ENCODE peak calls at places on chromosomes 12 and 14, in seven cellular contexts. G, U, L, D, W, Y and V are unnamed samples.
A peak's percentile ranks its signal among the peaks of the same experiment; 100 is the strongest.

GRCh38 chr12:12586879-12587675 is 24.4 kb upstream of the DUSP16 start:
- DNase-seq in D (no peak), L (no peak), U (no peak), W (no peak), Y (no peak), G (no peak), V (no peak)

GRCh38 chr12:66156654-66157053 is 13.1 kb downstream of the TMBIM4 start:
- DNase-seq in L (no peak), W (no peak), D (no peak), Y (peak; percentile 74), G (no peak), U (no peak), V (peak; percentile 39)

GRCh38 chr14:89371600-89371999 is 45.4 kb downstream of the FOXN3 start:
- DNase-seq in G (no peak), D (no peak), W (no peak), U (no peak), Y (no peak), L (no peak), V (no peak)

GRCh38 chr14:69346710-69347109 is 51.4 kb downstream of the ERH start:
- DNase-seq in W (no peak), U (peak; percentile 43), Y (peak; percentile 44), G (no peak), L (no peak), D (peak; percentile 71), V (no peak)

GRCh38 chr14:50520947-50521815 is 11.2 kb downstream of the MAP4K5 start:
- DNase-seq in G (peak; percentile 34), U (peak; percentile 31), Y (peak; percentile 38), W (peak; percentile 74), D (no peak), L (peak; percentile 58), V (peak; percentile 85)

GRCh38 chr12:30823140-30823669 is 68.5 kb upstream of the CAPRIN2 start:
- DNase-seq in D (no peak), Y (peak; percentile 61), U (peak; percentile 55), L (peak; percentile 32), W (no peak), G (no peak), V (peak; percentile 5)

GRCh38 chr14:76876076-76876475 is 49.9 kb downstream of the LRRC74A start:
- DNase-seq in L (no peak), W (peak; percentile 67), D (no peak), Y (peak; percentile 83), U (peak; percentile 67), G (peak; percentile 36), V (peak; percentile 79)

GRCh38 chr12:57888407-57889157 is 42.1 kb upstream of the CTDSP2 start:
- DNase-seq in Y (peak; percentile 67), G (no peak), L (no peak), U (no peak), W (peak; percentile 65), D (no peak), V (peak; percentile 76)

GRCh38 chr12:269216-269615 is 6.6 kb upstream of the SLC6A13 start:
- DNase-seq in Y (no peak), W (no peak), G (no peak), D (no peak), L (no peak), U (no peak), V (no peak)

GRCh38 chr12:12396727-12397126 is 39.8 kb downstream of the BORCS5 start:
- DNase-seq in W (no peak), L (no peak), D (no peak), G (no peak), U (no peak), Y (no peak), V (no peak)

GRCh38 chr14:37590810-37591139 is 4.3 kb downstream of the FOXA1 start:
- DNase-seq in Y (no peak), G (no peak), D (no peak), U (no peak), W (no peak), L (no peak), V (no peak)

GRCh38 chr14:37590096-37590809 is 4.8 kb downstream of the FOXA1 start:
- DNase-seq in Y (no peak), L (no peak), U (no peak), D (no peak), W (no peak), G (no peak), V (no peak)

GRCh38 chr14:37592288-37593274 is 2.5 kb downstream of the FOXA1 start:
- DNase-seq in U (no peak), G (no peak), L (no peak), Y (no peak), D (no peak), W (no peak), V (no peak)

GRCh38 chr14:37591941-37592287 is 3.1 kb downstream of the FOXA1 start:
- DNase-seq in L (no peak), Y (no peak), D (no peak), G (no peak), U (no peak), W (no peak), V (no peak)

DNA sequence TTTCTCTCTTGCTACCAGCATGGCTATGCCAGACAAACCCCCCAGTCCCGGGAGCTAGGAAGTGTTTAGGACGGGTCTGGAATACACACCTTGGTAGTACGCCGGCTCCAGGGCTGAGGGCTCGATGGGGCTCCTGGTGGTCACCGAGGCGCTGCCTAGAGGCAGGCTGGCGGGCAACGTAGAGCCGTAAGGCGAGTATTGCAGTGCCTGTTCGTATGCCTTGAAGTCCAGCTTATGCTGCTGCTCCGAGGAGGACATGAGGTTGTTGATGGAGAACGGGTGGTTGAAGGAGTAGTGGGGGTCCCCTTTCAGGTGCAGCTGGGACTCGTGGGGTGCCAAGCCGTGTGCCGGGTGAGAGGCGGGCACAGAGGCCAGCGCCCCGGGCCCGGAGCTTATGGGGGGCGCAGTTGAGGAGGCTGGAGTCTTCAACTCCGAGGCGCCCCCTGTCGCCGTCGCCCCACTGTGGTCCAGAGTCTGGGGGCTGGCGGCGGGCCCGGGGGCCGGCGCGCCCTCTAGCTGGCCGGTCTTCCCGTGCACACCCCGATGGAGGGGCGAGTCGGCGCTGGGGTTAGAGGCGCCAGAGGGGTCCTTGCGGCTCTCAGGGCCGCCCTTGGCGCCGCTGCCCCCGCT is 3.6 kb downstream of the FOXA1 start:
- DNase-seq in L (no peak), Y (no peak), G (no peak), D (no peak), W (no peak), U (no peak), V (no peak)
- TF ChIP-seq CTCF in L (no peak), Y (peak; percentile 14), G (no peak), D (no peak), W (no peak), U (no peak), V (no peak)

GRCh38 chr12:10031771-10032175 is 1.3 kb downstream of the CLEC9A start:
- DNase-seq in L (no peak), W (peak; percentile 97), G (peak; percentile 5), Y (peak; percentile 66), U (no peak), D (no peak), V (peak; percentile 46)

GRCh38 chr12:10027311-10028099 is 3.0 kb upstream of the CLEC9A start:
- DNase-seq in Y (no peak), G (no peak), L (no peak), D (no peak), W (peak; percentile 80), U (no peak), V (no peak)

GRCh38 chr12:10031318-10031717 is 836 bp downstream of the CLEC9A start:
- DNase-seq in G (no peak), W (no peak), L (no peak), D (no peak), Y (no peak), U (no peak), V (no peak)

GRCh38 chr12:10033783-10034381 is 3.4 kb downstream of the CLEC9A start:
- DNase-seq in D (no peak), G (no peak), W (peak; percentile 25), Y (peak; percentile 7), U (no peak), L (no peak), V (peak; percentile 9)

GRCh38 chr12:10030446-10030845 is at the start of gene CLEC9A:
- DNase-seq in Y (no peak), G (no peak), L (no peak), D (no peak), W (no peak), U (no peak), V (no peak)
- TF ChIP-seq CTCF in Y (no peak), G (no peak), L (no peak), D (no peak), W (no peak), U (no peak), V (no peak)

DNA sequence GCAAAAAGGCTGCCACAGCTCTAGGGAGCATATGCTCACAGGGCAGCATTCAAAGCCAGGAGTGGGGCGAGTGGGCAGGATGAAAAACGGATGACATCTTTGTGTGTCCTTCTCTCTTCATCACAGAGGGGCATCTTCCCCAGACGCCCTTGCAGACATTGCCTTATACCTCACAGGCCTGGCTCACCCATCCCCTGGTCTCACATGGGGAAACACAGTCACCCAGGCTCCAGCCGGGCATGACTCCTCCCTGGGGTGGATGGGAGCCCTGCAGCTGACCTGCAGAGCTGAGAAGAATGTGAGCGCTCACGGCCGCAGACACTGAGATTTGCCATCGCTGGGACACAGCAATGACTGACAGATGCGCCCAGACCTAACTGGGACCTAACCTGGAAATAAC is 7.2 kb upstream of the FBRSL1 start:
- DNase-seq in W (no peak), D (peak; percentile 47), U (no peak), Y (no peak), L (no peak), G (no peak), V (no peak)
- TF ChIP-seq CTCF in W (no peak), D (no peak), U (no peak), Y (no peak), L (no peak), G (no peak), V (no peak)

GRCh38 chr12:6195665-6196535 is 4.3 kb upstream of the CD9 start:
- DNase-seq in U (peak; percentile 93), G (peak; percentile 49), D (peak; percentile 88), W (peak; percentile 76), L (no peak), Y (peak; percentile 86), V (peak; percentile 95)
- TF ChIP-seq CTCF in U (peak; percentile 97), G (peak; percentile 90), D (peak; percentile 95), W (peak; percentile 95), L (peak; percentile 85), Y (peak; percentile 92), V (peak; percentile 92)

DNA sequence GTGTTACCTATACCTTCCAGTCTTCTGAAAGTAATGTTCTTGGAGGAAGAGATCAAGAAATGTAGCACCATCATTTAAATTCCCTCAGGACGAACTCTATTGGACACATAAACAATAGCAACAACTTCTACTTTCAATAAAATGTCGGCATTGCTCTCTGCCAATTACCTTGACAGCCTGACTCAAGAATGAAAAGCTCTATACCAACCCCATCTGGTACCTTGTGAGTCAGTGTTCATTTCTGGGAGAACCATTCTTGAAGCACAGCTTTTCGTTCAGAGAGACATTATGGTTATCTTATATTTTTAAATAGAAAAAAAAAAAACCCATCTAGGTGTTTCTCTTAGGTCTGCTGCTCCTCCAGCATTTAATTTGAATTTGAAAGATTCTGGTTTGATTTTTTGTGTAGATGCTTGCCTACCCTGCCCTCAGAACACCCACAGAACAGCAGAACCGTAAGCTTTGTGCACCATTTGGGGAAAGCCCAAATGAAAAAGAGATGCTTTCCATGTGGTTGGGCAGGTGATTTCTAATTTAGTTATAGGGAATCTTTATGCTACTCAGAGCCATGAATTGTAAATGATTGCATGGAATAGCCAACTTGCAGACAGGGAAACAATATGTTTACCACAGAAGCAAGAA is 156.0 kb downstream of the SAMD4A start:
- DNase-seq in D (no peak), W (peak; percentile 17), U (no peak), Y (peak; percentile 70), L (no peak), G (no peak), V (peak; percentile 45)
- TF ChIP-seq CTCF in D (peak; percentile 27), W (peak; percentile 47), U (no peak), Y (peak; percentile 62), L (peak; percentile 60), G (peak; percentile 27), V (peak; percentile 37)

GRCh38 chr14:42535397-42535796 is 928.7 kb downstream of the LRFN5 start:
- DNase-seq in W (no peak), Y (no peak), U (no peak), D (no peak), G (no peak), L (no peak), V (no peak)
- TF ChIP-seq CTCF in W (no peak), Y (no peak), U (no peak), D (no peak), G (no peak), L (no peak), V (no peak)